ENCODE peak calls at places on chromosomes 16 and 17, in ten cellular contexts. S, B, N, G, I, M, U, O, R and T are unnamed samples.

GRCh38 chr16:80507538-80507937 is 33.3 kb upstream of the DYNLRB2 start:
- DNase-seq in M (no peak), U (no peak), O (no peak), B (no peak), N (no peak), R (no peak), I (no peak), S (no peak), G (no peak), T (no peak)

GRCh38 chr17:30831257-30831656 is 509 bp upstream of the ATAD5 start:
- DNase-seq in R (no peak), B (no peak), N (no peak), S (no peak), U (no peak), G (no peak), M (no peak), O (no peak), I (peak; percentile 45), T (no peak)

GRCh38 chr16:54459509-54460235 is 173.1 kb upstream of the IRX3 start:
- DNase-seq in N (no peak), B (no peak), I (no peak), R (no peak), M (no peak), U (no peak), G (no peak), S (no peak), O (no peak), T (no peak)

GRCh38 chr16:88084881-88085280 is 133.6 kb downstream of the BANP start:
- DNase-seq in G (no peak), O (no peak), B (no peak), N (no peak), M (no peak), U (no peak), S (no peak), I (no peak), R (no peak), T (no peak)

GRCh38 chr16:84196101-84196500 is 5.1 kb downstream of the ADAD2 start:
- DNase-seq in R (no peak), M (no peak), U (no peak), G (no peak), I (no peak), O (no peak), N (no peak), S (no peak), B (no peak), T (no peak)

GRCh38 chr17:83161298-83162034 is 82.1 kb downstream of the METRNL start:
- DNase-seq in M (no peak), G (no peak), I (no peak), B (no peak), U (no peak), N (no peak), R (no peak), S (no peak), O (no peak), T (no peak)

GRCh38 chr17:43832976-43833829 is at the start of gene MPP3:
- DNase-seq in O (peak; percentile 58), N (peak; percentile 70), M (peak; percentile 38), G (peak; percentile 72), B (peak; percentile 76), S (peak; percentile 21), R (peak; percentile 16), I (peak; percentile 47), U (peak; percentile 24), T (no peak)

GRCh38 chr17:58758890-58759289 is 3.2 kb downstream of the PPM1E start:
- DNase-seq in N (no peak), S (no peak), I (no peak), R (no peak), G (no peak), M (no peak), O (no peak), U (no peak), B (no peak), T (no peak)

GRCh38 chr17:80858301-80859003 is 133.2 kb upstream of the CHMP6 start:
- DNase-seq in R (no peak), M (no peak), B (no peak), G (no peak), I (no peak), O (no peak), N (no peak), U (no peak), S (no peak), T (no peak)

GRCh38 chr16:59045496-59045895 is 311.4 kb upstream of the GOT2 start:
- DNase-seq in I (no peak), O (no peak), R (no peak), U (no peak), N (no peak), S (no peak), B (no peak), G (no peak), M (no peak), T (no peak)

GRCh38 chr17:30021708-30022317 is 80.4 kb downstream of the EFCAB5 start:
- DNase-seq in U (no peak), R (peak; percentile 22), M (no peak), N (peak; percentile 13), S (no peak), G (no peak), O (peak; percentile 36), I (peak; percentile 39), B (peak; percentile 52), T (no peak)

GRCh38 chr17:49015924-49016774 is 19.0 kb downstream of the IGF2BP1 start:
- DNase-seq in G (no peak), U (no peak), S (no peak), B (no peak), I (no peak), N (no peak), O (no peak), M (no peak), R (no peak), T (no peak)

GRCh38 chr17:8436169-8436932 is 667 bp downstream of the NDEL1 start:
- DNase-seq in B (peak; percentile 74), R (peak; percentile 50), M (peak; percentile 52), I (peak; percentile 78), O (peak; percentile 54), N (no peak), G (peak; percentile 44), U (peak; percentile 79), S (peak; percentile 61), T (no peak)

GRCh38 chr17:41540921-41541625 is 13.0 kb upstream of the KRT19 start:
- DNase-seq in O (no peak), G (no peak), S (no peak), M (no peak), B (no peak), I (no peak), U (no peak), N (no peak), R (no peak), T (no peak)

GRCh38 chr17:17709815-17710321 is 28.6 kb downstream of the RAI1 start:
- DNase-seq in O (no peak), M (no peak), G (no peak), R (no peak), N (no peak), I (no peak), B (peak; percentile 73), S (no peak), U (no peak), T (no peak)

GRCh38 chr16:67423634-67424575 is 7.0 kb upstream of the HSD11B2 start:
- DNase-seq in N (no peak), S (no peak), M (no peak), I (no peak), B (peak; percentile 45), G (peak; percentile 59), R (no peak), U (no peak), O (no peak), T (no peak)

GRCh38 chr16:1290860-1291575 is 18.4 kb upstream of the UBE2I start:
- DNase-seq in G (peak; percentile 54), I (no peak), R (no peak), N (no peak), B (no peak), O (no peak), M (no peak), S (no peak), U (no peak), T (no peak)

GRCh38 chr16:65845466-65846209 is 520.9 kb upstream of the CDH5 start:
- DNase-seq in R (no peak), O (no peak), N (no peak), G (no peak), S (no peak), U (no peak), I (no peak), M (no peak), B (no peak), T (no peak)

GRCh38 chr16:11327277-11328171 is 17.7 kb upstream of the RMI2 start:
- DNase-seq in G (no peak), O (no peak), B (no peak), R (no peak), S (no peak), N (no peak), U (no peak), M (no peak), I (no peak), T (no peak)

GRCh38 chr16:14527411-14528044 is 102.5 kb downstream of the PARN start:
- DNase-seq in G (no peak), I (no peak), B (no peak), R (no peak), M (no peak), U (no peak), N (no peak), O (peak; percentile 27), S (no peak), T (no peak)

GRCh38 chr16:85550422-85551318 is 62.5 kb upstream of the GSE1 start:
- DNase-seq in G (no peak), R (no peak), O (no peak), B (no peak), U (no peak), S (no peak), I (no peak), M (no peak), N (no peak), T (no peak)

GRCh38 chr16:30139895-30140481 is 17.0 kb upstream of the MAPK3 start:
- DNase-seq in S (no peak), O (no peak), U (no peak), B (no peak), I (no peak), M (no peak), R (no peak), N (no peak), G (no peak), T (no peak)

GRCh38 chr17:75697651-75698291 is 23.5 kb upstream of the ITGB4 start:
- DNase-seq in O (no peak), S (no peak), U (peak; percentile 19), G (no peak), I (no peak), R (no peak), M (no peak), N (peak; percentile 91), B (peak; percentile 92), T (no peak)

GRCh38 chr17:6599364-6599763 is 41.1 kb downstream of the KIAA0753 start:
- DNase-seq in O (no peak), R (no peak), G (no peak), N (peak; percentile 58), U (no peak), M (no peak), B (no peak), S (no peak), I (no peak), T (no peak)

GRCh38 chr16:50025544-50025931 is 513 bp downstream of the CNEP1R1 start:
- DNase-seq in S (no peak), B (no peak), O (no peak), M (peak; percentile 19), G (no peak), U (no peak), N (no peak), R (peak; percentile 3), I (peak; percentile 20), T (no peak)

GRCh38 chr16:11076259-11077018 is 132.1 kb downstream of the CLEC16A start:
- DNase-seq in G (peak; percentile 85), B (peak; percentile 63), M (no peak), U (no peak), S (peak; percentile 65), O (no peak), I (peak; percentile 87), N (no peak), R (peak; percentile 78), T (no peak)

GRCh38 chr16:51242281-51242994 is 91.4 kb upstream of the SALL1 start:
- DNase-seq in N (no peak), O (peak; percentile 51), M (no peak), U (no peak), G (no peak), R (no peak), B (no peak), I (no peak), S (no peak), T (no peak)

GRCh38 chr16:77208382-77208781 is 9.2 kb downstream of the SYCE1L start:
- DNase-seq in I (no peak), U (no peak), S (no peak), G (no peak), N (no peak), R (no peak), M (no peak), O (no peak), B (no peak), T (no peak)